ENCODE peak calls at places on chromosome 15, in six cellular contexts. N is IMR-90, U is neuronal stem cell, X is mesendoderm, G is H1, Q is mesenchymal stem cell. B is an unnamed sample.
A peak's percentile ranks its signal among the peaks of the same experiment; 100 is the strongest.

GRCh38 chr15:85296615-85297402 is 83.6 kb upstream of the AKAP13 start:
- DNase-seq in N (peak; percentile 81), Q (peak; percentile 85), G (no peak), U (peak; percentile 50), X (peak; percentile 75), B (peak; percentile 59)

GRCh38 chr15:33581032-33581431 is 270.3 kb downstream of the RYR3 start:
- DNase-seq in Q (no peak), N (peak; percentile 13), X (peak; percentile 76), U (no peak), G (no peak), B (no peak)

GRCh38 chr15:77830041-77830440 is 197.3 kb upstream of the LINGO1 start:
- DNase-seq in U (no peak), X (no peak), N (peak; percentile 62), G (no peak), Q (peak; percentile 79), B (peak; percentile 22)

GRCh38 chr15:39084683-39085530 is 496.0 kb upstream of the THBS1 start:
- DNase-seq in Q (peak; percentile 89), G (no peak), X (no peak), N (peak; percentile 92), U (no peak), B (no peak)

GRCh38 chr15:93825721-93826120 is 405.6 kb upstream of the MCTP2 start:
- DNase-seq in X (no peak), N (no peak), U (no peak), G (no peak), Q (no peak), B (no peak)

GRCh38 chr15:98955331-98955730 is 52.3 kb downstream of the PGPEP1L start:
- DNase-seq in N (no peak), X (no peak), G (no peak), Q (no peak), U (no peak), B (no peak)

GRCh38 chr15:57708047-57708446 is 1.5 kb downstream of the POLR2M start:
- DNase-seq in X (no peak), Q (peak; percentile 74), N (peak; percentile 64), G (no peak), U (no peak), B (no peak)

GRCh38 chr15:66006986-66007385 is 137.7 kb downstream of the RAB11A start:
- DNase-seq in G (no peak), X (peak; percentile 72), N (no peak), U (no peak), Q (peak; percentile 6), B (no peak)

GRCh38 chr15:58454950-58455401 is 23.2 kb downstream of the LIPC start:
- DNase-seq in X (no peak), N (no peak), Q (no peak), G (no peak), U (no peak), B (no peak)

DNA sequence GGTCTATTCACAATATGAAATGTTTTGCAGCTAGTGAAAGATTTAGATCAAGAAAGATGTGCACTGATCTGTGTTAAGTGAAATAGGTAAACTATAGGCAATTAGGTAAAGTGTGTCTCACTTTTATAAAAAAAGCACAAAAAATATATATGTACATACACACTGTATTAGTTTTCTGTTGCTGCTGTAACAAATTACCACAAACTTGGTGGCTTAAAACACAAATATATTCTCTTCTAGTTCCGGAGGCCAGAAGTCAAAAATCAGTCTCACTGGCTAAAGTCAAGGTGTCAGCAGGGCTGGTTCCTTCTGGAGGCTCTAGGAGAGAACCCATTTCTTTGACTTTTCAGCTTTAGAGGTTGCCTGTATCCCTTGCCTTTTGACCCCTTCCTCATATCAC is 11.1 kb downstream of the FAH start:
- DNase-seq in N (no peak), Q (no peak), X (no peak), G (no peak), U (no peak), B (no peak)
- H3K18ac ChIP-seq in N (no peak overlapping the region), Q (no peak overlapping the region), X (no peak overlapping the region), G (no peak overlapping the region), U (no peak overlapping the region), B (no peak overlapping the region)

GRCh38 chr15:35098737-35099136 is 13.6 kb upstream of the NANOGP8 start:
- DNase-seq in N (no peak), G (no peak), X (no peak), Q (no peak), U (no peak), B (no peak)
- H2BK15ac ChIP-seq in N (no peak overlapping the region), G (no peak overlapping the region), X (no peak overlapping the region), Q (no peak overlapping the region), U (no peak overlapping the region), B (no peak overlapping the region)

GRCh38 chr15:62874064-62874463 is 168.5 kb upstream of the TPM1 start:
- DNase-seq in Q (no peak), U (no peak), G (no peak), N (no peak), X (no peak), B (no peak)

GRCh38 chr15:62875626-62876021 is 166.9 kb upstream of the TPM1 start:
- DNase-seq in G (no peak), Q (no peak), U (no peak), N (no peak), X (no peak), B (no peak)

GRCh38 chr15:62877276-62877857 is 165.2 kb upstream of the TPM1 start:
- DNase-seq in U (no peak), G (no peak), Q (no peak), X (no peak), N (no peak), B (no peak)

GRCh38 chr15:62873203-62873602 is 169.3 kb upstream of the TPM1 start:
- DNase-seq in N (peak; percentile 41), Q (no peak), U (no peak), X (no peak), G (no peak), B (no peak)

DNA sequence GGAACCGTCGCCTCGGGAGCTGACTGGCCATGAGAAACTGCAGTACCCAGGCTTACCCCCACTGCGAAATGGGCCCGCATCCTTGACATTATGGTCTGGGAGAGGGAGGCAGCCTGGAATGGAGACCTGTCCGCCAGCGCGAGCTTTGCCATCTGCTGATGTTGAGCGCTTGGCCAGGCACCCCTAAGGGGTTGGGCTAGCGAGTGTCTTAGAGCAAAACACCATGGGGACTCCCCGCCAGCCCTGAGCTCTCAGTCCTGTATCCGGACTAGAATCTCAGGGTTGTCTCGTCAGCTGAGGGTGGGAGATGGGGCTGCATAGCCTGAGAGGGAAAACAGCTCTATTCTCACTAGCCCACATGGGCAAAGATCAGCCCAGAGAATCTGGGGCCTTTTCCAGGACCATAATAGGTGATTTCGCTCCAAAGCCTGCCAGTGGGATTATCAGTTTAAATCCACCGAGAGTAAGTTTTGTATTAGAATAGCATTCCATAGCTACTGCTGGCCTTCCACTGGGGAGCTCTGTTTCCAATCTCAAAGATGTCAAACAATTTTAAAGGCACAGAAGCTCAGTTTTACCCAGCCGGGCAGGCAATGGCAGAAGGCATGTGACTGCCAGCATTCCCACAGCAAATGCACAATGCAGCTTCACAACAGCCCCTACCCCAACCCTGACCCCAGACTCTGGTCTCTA is 167.5 kb upstream of the TPM1 start:
- DNase-seq in G (no peak), U (no peak), Q (peak; percentile 44), N (no peak), X (no peak), B (no peak)
- H3K18ac ChIP-seq in G (peak overlapping the region; percentile 62), U (peak overlapping the region; percentile 86), Q (peak overlapping the region; percentile 46), N (no peak overlapping the region), X (no peak overlapping the region), B (no peak overlapping the region)

DNA sequence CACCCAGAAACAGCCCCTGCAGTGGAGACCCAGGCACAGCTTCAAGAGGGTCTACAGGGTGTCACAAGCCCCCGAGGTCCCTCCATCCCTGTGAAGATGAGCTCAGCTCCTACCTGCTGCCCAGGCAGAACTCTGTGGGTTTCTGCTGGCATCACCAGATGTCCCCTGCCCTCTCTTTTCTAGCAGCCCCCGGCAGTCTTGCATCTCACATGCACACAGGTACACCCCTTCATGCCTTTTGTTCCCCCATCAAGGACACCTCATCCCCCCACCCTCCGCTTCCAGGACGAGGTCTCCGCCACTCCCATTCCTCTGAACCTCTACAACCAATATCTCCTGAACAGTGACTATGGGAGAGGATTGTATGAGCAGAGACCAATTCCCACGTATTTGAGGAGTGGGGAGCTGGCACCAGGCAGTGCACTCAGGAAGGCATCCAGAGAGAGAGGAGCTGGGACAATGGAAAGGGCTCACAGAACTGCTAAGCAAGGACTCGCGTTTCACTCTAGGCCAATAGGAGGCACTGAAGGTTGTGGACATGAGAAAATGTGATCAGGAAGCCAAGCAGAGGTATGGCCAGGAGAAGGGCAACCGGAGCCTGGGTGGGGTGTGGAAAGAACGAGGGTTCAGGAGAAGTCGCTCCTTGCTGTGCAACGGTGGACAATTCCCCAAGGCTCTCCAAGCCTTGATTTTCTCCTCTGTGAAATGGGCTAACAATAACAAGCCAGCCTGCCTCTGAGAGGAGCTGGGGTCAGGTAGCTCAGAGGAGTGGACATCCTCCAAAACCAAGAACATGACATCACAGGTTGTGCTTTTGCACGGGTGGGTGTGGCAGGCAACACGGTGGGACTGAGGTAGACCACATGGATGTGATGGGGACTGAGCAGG is 115.2 kb downstream of the CHSY1 start:
- DNase-seq in X (no peak), G (no peak), N (no peak), U (no peak), Q (no peak), B (no peak)
- H2BK15ac ChIP-seq in X (no peak overlapping the region), G (peak overlapping the region; percentile 53), N (no peak overlapping the region), U (no peak overlapping the region), Q (no peak overlapping the region), B (no peak overlapping the region)

DNA sequence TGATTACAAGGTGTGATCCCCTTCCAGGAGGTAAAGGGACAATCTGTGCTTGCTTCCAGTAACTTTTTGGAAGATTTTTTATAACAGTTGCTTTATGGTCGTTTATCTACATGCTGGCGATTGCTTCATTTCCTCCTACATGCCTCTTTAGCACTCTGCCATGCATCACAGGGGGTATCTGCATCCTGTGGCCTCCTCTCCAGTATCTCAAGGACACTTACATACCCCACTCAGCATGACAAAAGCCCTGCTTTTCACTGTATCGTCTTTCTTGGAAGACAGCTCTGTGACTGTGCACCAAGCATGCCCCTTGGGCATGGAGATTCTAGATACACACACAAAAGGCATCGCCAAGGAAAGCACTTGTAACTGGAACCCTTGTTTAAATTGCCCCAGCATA is 25.3 kb downstream of the CAPN3 start:
- DNase-seq in X (peak; percentile 87), G (peak; percentile 13), N (no peak), Q (no peak), U (no peak), B (peak; percentile 64)
- H3K18ac ChIP-seq in X (no peak overlapping the region), G (no peak overlapping the region), N (no peak overlapping the region), Q (no peak overlapping the region), U (no peak overlapping the region), B (no peak overlapping the region)

DNA sequence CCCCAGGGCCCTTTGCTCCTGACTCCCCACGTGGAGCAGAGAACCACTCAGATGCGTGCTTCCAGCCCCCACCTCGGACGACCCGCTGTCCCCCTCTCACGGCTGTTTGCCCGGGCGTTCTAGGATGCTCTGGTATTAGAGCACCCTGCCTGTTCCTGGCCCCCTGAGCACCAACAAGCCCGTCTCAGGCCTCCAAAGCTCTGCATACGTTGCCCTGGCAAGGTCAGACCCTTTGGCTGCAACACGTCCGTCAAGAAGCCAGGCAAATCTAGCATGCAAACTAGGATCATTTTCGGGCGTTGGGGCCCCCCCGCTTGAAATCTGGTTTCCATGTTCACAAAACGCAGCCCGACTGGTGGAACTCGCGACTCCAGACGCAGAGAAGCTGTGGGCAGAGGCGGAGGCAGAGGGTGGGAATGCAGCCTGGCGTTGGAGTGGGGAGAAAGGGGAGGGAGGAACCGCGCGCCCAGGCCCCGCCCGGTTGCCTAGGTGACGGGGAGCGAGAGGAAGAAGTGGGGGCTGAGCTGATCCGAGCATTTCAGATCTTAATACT is 86.2 kb upstream of the PIAS1 start:
- DNase-seq in U (peak; percentile 72), N (peak; percentile 47), G (no peak), X (peak; percentile 80), Q (peak; percentile 77), B (peak; percentile 82)
- H2BK15ac ChIP-seq in U (no peak overlapping the region), N (no peak overlapping the region), G (no peak overlapping the region), X (no peak overlapping the region), Q (no peak overlapping the region), B (no peak overlapping the region)

B was measured in H9.